ENCODE peak calls at places on chromosomes 6 and 20, in five cellular contexts. One of them, this sample, is unnamed.

GRCh38 chr6:133948472-133948871 is 4.6 kb upstream of the TBPL1 start:
- DNase-seq in MM.1S: no peak
- DNase-seq in NCI-H524: no peak
- DNase-seq in GM04504: no peak
- DNase-seq in thyroid gland: peak; percentile 61
- DNase-seq in this sample: no peak

GRCh38 chr6:39347201-39347600 is 24.7 kb upstream of the KCNK16 start:
- DNase-seq in GM04504: no peak
- DNase-seq in MM.1S: no peak
- DNase-seq in thyroid gland: peak; percentile 83
- DNase-seq in NCI-H524: no peak
- DNase-seq in this sample: no peak

GRCh38 chr20:37627060-37627766 is 66.6 kb upstream of the CTNNBL1 start:
- DNase-seq in NCI-H524: peak; percentile 85
- DNase-seq in GM04504: peak; percentile 22
- DNase-seq in thyroid gland: peak; percentile 13
- DNase-seq in MM.1S: peak; percentile 54
- DNase-seq in this sample: no peak

GRCh38 chr20:16803965-16804792 is 56.0 kb downstream of the OTOR start:
- DNase-seq in MM.1S: peak; percentile 52
- DNase-seq in GM04504: peak; percentile 23
- DNase-seq in thyroid gland: peak; percentile 70
- DNase-seq in NCI-H524: peak; percentile 75
- DNase-seq in this sample: peak; percentile 47

GRCh38 chr6:105452924-105453756 is 50.3 kb upstream of the PREP start:
- DNase-seq in NCI-H524: no peak
- DNase-seq in thyroid gland: no peak
- DNase-seq in GM04504: no peak
- DNase-seq in MM.1S: no peak
- DNase-seq in this sample: no peak

GRCh38 chr6:804771-805170 is 111.8 kb upstream of the EXOC2 start:
- DNase-seq in GM04504: no peak
- DNase-seq in MM.1S: no peak
- DNase-seq in NCI-H524: no peak
- DNase-seq in thyroid gland: no peak
- DNase-seq in this sample: no peak

GRCh38 chr6:4055420-4056041 is 23.4 kb downstream of the FAM217A start:
- DNase-seq in NCI-H524: peak; percentile 52
- DNase-seq in MM.1S: peak; percentile 28
- DNase-seq in GM04504: peak; percentile 47
- DNase-seq in thyroid gland: no peak
- DNase-seq in this sample: peak; percentile 72

GRCh38 chr20:36606171-36607116 is 865 bp downstream of the RAB5IF start:
- DNase-seq in thyroid gland: peak; percentile 15
- DNase-seq in NCI-H524: no peak
- DNase-seq in GM04504: no peak
- DNase-seq in MM.1S: peak; percentile 39
- DNase-seq in this sample: peak; percentile 16

GRCh38 chr6:116629467-116630063 is 13.3 kb downstream of the RSPH4A start:
- DNase-seq in thyroid gland: no peak
- DNase-seq in NCI-H524: no peak
- DNase-seq in GM04504: no peak
- DNase-seq in MM.1S: no peak
- DNase-seq in this sample: no peak

This sample was measured in SJSA1.